ENCODE peak calls at places on chromosomes 16 and 17, in nine cellular contexts. X is HCT116, H is endothelial cell of umbilical vein, S is left ventricle myocardium inferior, N is aorta, D is keratinocyte, U is stomach, T is heart right ventricle, O is HAP-1. E is an unnamed sample. For H3K27me3, the result is how much of the 10 kb centered on the place peaks cover.

GRCh38 chr17:2178798-2179505 is 124.0 kb downstream of the HIC1 start:
- DNase-seq in T (peak), X (no peak), U (no peak), S (peak), H (peak), D (no peak), O (no peak), N (peak), E (no peak)

GRCh38 chr17:30819941-30820705 is 4.4 kb downstream of the CRLF3 start:
- DNase-seq in T (no peak), D (no peak), U (no peak), X (no peak), O (no peak), H (peak), N (no peak), S (no peak), E (no peak)

GRCh38 chr17:48261297-48261880 is 153.8 kb downstream of the SNX11 start:
- DNase-seq in N (no peak), T (no peak), D (no peak), O (peak), H (no peak), S (no peak), U (no peak), X (peak), E (peak)

GRCh38 chr16:3149630-3150345 is 15.0 kb downstream of the ZNF213 start:
- DNase-seq in N (peak), O (peak), X (no peak), U (peak), H (peak), S (peak), T (peak), D (no peak), E (no peak)

GRCh38 chr16:8600144-8600856 is 10.0 kb upstream of the TMEM114 start:
- DNase-seq in H (no peak), N (no peak), X (no peak), S (no peak), U (no peak), T (no peak), D (no peak), O (no peak), E (no peak)

GRCh38 chr17:13429201-13429600 is 172.5 kb downstream of the HS3ST3A1 start:
- DNase-seq in X (no peak), N (no peak), T (no peak), U (no peak), O (no peak), D (no peak), S (no peak), H (no peak), E (no peak)

GRCh38 chr16:88784074-88784855 is 755 bp downstream of the PIEZO1 start:
- DNase-seq in N (peak), D (no peak), S (peak), O (peak), T (peak), U (peak), H (peak), X (no peak), E (no peak)

GRCh38 chr16:29306953-29307597 is 99.4 kb downstream of the NPIPB11 start:
- DNase-seq in T (no peak), D (no peak), S (no peak), X (no peak), H (no peak), O (no peak), N (no peak), U (no peak), E (no peak)

GRCh38 chr17:82349287-82349701 is 9.8 kb upstream of the TEX19 start:
- DNase-seq in O (no peak), S (no peak), T (no peak), D (no peak), X (no peak), N (no peak), U (no peak), H (no peak), E (no peak)

GRCh38 chr16:15415411-15416070 is 18.8 kb upstream of the BMERB1 start:
- DNase-seq in X (no peak), O (no peak), D (no peak), T (no peak), U (no peak), N (no peak), H (no peak), S (no peak), E (no peak)

GRCh38 chr17:40331743-40332641 is 23.0 kb downstream of the RARA start:
- DNase-seq in N (peak), S (peak), U (peak), O (no peak), D (no peak), T (peak), H (peak), X (no peak), E (no peak)

GRCh38 chr17:64736804-64737492 is 74.8 kb upstream of the SMURF2 start:
- DNase-seq in U (peak), H (peak), O (peak), X (peak), N (no peak), D (peak), S (no peak), T (no peak), E (no peak)

GRCh38 chr16:47565454-47565853 is 104.3 kb downstream of the PHKB start:
- DNase-seq in S (peak), O (no peak), T (peak), U (no peak), X (no peak), H (peak), N (peak), D (no peak), E (no peak)

GRCh38 chr17:34622862-34623261 is 43.5 kb downstream of the TMEM132E start:
- DNase-seq in O (no peak), D (no peak), X (no peak), N (no peak), U (no peak), T (no peak), S (no peak), H (no peak), E (no peak)

GRCh38 chr17:34626141-34626681 is 46.8 kb downstream of the TMEM132E start:
- DNase-seq in D (no peak), X (no peak), N (no peak), H (no peak), O (no peak), T (no peak), S (no peak), U (no peak), E (no peak)

GRCh38 chr17:34620458-34620857 is 41.1 kb downstream of the TMEM132E start:
- DNase-seq in T (no peak), N (no peak), D (no peak), H (no peak), U (no peak), S (no peak), O (no peak), X (no peak), E (no peak)

GRCh38 chr17:34624767-34625389 is 45.5 kb downstream of the TMEM132E start:
- DNase-seq in H (no peak), X (no peak), S (no peak), T (no peak), O (no peak), U (no peak), D (no peak), N (no peak), E (no peak)

DNA sequence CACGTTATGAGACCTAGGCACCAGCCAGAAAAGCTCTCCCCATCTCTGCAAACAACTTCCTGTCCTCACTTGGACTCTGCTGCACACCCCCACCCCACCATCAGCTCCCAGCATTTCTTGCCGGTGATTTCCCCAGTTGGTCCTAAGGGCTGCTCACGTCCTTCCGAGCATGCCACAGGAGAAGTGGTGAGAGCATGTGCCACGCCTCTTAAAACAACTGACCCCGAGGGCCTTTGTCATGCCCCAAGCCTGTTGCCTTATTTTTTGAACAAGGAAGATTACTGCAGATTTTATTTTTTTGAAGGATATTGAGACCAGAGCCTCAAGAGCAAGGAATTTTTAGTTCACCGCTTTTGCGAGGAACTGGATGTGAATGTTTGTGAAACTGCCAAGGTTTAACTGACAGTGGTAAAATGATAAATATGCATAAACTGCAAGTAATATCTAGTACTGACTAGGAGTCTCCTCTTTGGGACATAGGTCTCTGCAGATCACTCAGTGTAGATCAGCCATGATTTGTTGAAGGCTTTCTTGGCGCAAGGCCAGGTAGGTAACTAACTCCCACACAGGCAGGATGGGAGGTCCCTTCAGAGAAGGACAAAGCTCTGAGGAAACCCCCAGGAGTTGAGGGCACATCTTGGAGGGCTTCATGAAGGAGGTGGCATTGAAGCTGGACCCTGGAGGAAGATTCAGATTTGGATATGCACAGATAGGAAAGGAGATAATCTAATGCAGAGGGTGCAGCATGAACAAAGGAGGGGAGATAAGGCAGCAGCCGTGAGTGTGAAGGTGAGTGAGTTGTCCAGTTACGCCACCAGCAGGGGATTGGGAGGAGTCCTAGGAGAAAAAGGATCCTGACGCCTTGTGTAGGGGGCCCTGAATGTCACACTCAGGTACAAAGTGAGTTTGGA is 44.7 kb downstream of the TMEM132E start:
- DNase-seq in S (no peak), X (no peak), D (no peak), N (no peak), U (no peak), T (no peak), H (no peak), O (no peak), E (no peak)
- H3K27me3 ChIP-seq in S (half or more), X (under half), D (under half), N (under half), U (under half), T (half or more), H (under half), O (under half), E (under half)

GRCh38 chr17:77604301-77605031 is 354.0 kb upstream of the TNRC6C start:
- DNase-seq in S (no peak), D (no peak), T (no peak), O (no peak), N (peak), X (no peak), U (no peak), H (no peak), E (no peak)
- H3K27me3 ChIP-seq in S (under half), D (under half), T (under half), O (under half), N (under half), X (under half), U (under half), H (under half), E (under half)

GRCh38 chr17:44979426-44980273 is 11.5 kb upstream of the C1QL1 start:
- DNase-seq in T (peak), O (no peak), S (peak), N (no peak), D (no peak), H (no peak), X (no peak), U (no peak), E (no peak)

GRCh38 chr17:44977065-44977464 is 9.0 kb upstream of the C1QL1 start:
- DNase-seq in U (no peak), X (no peak), D (no peak), T (no peak), S (no peak), H (no peak), O (no peak), N (no peak), E (no peak)

GRCh38 chr17:44976198-44976597 is 8.1 kb upstream of the C1QL1 start:
- DNase-seq in H (no peak), O (no peak), S (no peak), D (no peak), N (no peak), X (no peak), T (no peak), U (no peak), E (no peak)

GRCh38 chr17:44978807-44979206 is 10.7 kb upstream of the C1QL1 start:
- DNase-seq in H (no peak), X (no peak), O (no peak), U (no peak), S (no peak), N (no peak), D (no peak), T (no peak), E (no peak)

GRCh38 chr17:44977740-44978584 is 9.9 kb upstream of the C1QL1 start:
- DNase-seq in N (no peak), U (no peak), D (no peak), S (no peak), X (no peak), T (no peak), H (no peak), O (no peak), E (no peak)
- H3K27me3 ChIP-seq in N (under half), U (under half), D (under half), S (half or more), X (under half), T (under half), H (under half), O (under half), E (under half)

DNA sequence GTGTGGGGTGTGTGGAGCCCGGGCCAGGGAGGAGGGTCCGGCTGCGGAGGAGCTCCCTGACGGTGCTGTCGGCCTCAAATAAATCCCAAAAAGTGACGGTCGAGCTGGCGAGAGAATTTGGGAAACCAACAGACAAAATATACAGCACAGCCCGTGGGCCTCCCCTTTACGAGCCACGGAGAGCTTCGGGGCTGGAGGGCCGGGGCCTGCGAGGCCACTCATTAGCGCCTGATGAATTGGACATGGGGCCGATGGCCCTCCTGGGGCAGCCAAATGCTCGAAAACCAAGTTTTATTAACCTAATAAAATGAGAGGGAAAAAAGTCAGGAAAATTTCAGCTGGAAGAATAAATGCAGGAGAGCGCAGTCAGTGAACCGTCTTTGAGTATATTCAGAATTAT is 249.3 kb downstream of the C16orf95 start:
- DNase-seq in T (no peak), O (no peak), N (no peak), X (no peak), S (no peak), H (no peak), D (no peak), U (no peak), E (no peak)
- H3K27me3 ChIP-seq in T (under half), O (under half), N (under half), X (under half), S (half or more), H (under half), D (under half), U (under half), E (under half)

DNA sequence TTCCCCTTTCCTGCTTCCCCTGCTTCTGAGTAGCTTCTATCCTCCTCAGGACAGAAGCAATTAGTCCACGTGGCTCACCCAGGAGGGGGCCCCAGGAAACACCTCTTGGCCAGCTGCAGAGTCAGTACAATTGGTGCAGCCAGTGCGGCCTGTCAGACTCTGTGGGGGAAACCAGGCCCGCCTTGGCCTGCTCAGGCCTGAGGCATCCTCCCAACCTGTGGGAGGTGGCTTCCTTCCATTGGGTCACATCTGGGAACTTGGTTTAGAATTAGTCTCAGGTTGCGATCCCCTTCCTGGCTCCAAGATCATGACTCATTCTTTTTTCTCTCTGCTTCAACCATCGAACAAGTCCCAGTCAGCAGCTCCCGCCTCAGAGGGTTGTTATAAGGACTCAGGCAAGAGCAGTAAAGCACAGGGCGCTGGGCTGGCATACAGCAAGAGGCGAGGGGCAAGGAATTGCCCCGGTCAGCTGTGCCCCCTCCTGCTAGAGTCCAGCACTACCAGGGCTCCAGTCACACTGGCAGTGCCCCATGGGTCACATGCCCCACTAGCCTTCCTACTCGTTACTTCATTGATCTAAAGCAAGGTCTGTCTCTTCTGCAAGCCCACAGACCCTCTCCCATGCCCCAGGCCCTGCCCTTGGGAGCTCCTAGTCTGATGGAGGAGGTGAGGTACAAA is 8.1 kb upstream of the EPX start:
- DNase-seq in T (no peak), H (no peak), D (peak), U (no peak), X (peak), N (no peak), S (no peak), O (no peak), E (peak)
- H3K27me3 ChIP-seq in T (under half), H (under half), D (under half), U (under half), X (under half), N (under half), S (under half), O (under half), E (under half)

GRCh38 chr16:162271-162991 is 3.3 kb upstream of the HBM start:
- DNase-seq in D (no peak), S (no peak), U (no peak), H (no peak), O (no peak), T (no peak), N (no peak), X (no peak), E (no peak)
- H3K27me3 ChIP-seq in D (under half), S (half or more), U (under half), H (under half), O (under half), T (half or more), N (under half), X (under half), E (under half)

DNA sequence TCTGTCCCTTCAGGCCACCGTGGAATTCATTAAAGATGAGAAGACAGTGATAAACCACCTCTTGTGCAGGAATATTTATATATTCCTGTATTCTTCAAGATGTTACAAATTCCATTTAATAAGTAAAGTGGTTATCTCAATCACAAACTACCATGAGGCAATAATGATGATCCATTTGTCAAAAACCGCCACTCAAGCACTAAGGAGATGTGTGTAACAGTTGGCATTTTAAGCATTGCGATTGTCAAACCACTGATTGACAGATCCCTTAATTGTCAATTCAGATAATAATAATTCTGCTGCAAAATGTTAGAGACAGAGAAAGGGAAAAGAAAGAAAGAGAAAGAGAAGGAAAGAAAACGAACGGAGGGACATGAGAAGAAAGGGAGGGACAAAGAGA is 476.1 kb upstream of the RBFOX1 start:
- DNase-seq in S (no peak), T (no peak), U (no peak), X (no peak), H (no peak), O (no peak), D (no peak), N (no peak), E (no peak)
- H3K27me3 ChIP-seq in S (under half), T (under half), U (under half), X (under half), H (under half), O (under half), D (under half), N (under half), E (half or more)

DNA sequence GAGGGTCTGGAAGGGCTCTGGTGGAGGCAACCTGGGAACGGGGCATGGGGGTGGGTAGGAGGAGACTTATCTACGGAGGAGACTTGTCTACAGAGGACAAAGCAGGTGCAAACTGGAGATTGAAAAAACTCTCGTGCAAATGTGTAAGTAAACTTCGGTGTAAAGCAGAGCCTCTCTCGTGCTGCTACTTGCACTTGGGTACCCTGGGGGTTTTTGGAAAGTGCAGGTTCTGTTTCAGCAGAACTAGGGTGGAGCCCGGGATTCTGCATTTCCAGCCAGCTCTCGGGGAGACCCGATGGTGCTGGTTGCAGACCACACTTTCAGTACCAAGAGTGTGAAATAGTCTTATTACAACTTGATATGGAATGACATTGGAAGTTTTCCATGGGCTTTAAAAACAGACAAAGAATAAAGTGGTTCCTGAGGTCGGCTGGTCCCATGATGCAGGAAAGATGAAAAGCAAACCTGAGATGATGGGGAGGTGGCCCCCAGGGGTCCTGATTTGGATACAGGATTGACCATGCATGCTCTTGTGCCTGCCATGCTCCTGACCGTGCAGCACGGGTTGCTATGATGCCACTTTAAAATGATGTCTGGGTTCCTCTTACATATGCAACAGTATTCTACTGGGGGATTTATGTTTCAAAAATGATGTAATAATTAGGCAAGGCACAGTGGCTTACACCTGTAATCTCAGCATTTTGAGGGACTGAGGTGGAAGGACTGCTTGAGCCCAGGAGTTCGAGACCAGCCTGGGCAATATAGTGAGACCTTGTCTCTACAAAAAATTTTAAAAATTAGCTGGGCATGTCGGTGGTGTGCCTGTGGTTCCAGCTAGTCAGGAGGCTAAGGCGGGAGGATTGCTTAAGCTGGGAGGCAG is 69.3 kb downstream of the IRF8 start:
- DNase-seq in O (no peak), H (no peak), S (no peak), D (no peak), T (no peak), X (no peak), N (no peak), U (no peak), E (no peak)
- H3K27me3 ChIP-seq in O (under half), H (under half), S (under half), D (under half), T (under half), X (half or more), N (under half), U (under half), E (under half)